ENCODE peak calls at places on chromosome 1, in eight cellular contexts. One of them, this sample, is unnamed.
A peak's percentile ranks its signal among the peaks of the same experiment; 100 is the strongest.

GRCh38 chr1:7435276-7436055 is 335.6 kb upstream of the VAMP3 start:
- DNase-seq in CD8-positive, alpha-beta T cell: no peak
- DNase-seq in HTR-8/SVneo: no peak
- DNase-seq in cardiac muscle cell: no peak
- DNase-seq in body of pancreas: no peak
- DNase-seq in T1000: no peak
- DNase-seq in A673: no peak
- DNase-seq in activated CD8-positive, alpha-beta memory T cell treated with anti-CD3 and anti-CD28 coated beads for 4 hours: no peak
- DNase-seq in this sample: no peak

GRCh38 chr1:14516974-14517812 is 81.3 kb upstream of the KAZN start:
- DNase-seq in CD8-positive, alpha-beta T cell: no peak
- DNase-seq in HTR-8/SVneo: no peak
- DNase-seq in cardiac muscle cell: peak; percentile 89
- DNase-seq in body of pancreas: no peak
- DNase-seq in T1000: peak; percentile 48
- DNase-seq in A673: peak; percentile 74
- DNase-seq in activated CD8-positive, alpha-beta memory T cell treated with anti-CD3 and anti-CD28 coated beads for 4 hours: no peak
- DNase-seq in this sample: peak; percentile 90

GRCh38 chr1:54220004-54220811 is 20.2 kb downstream of the MRPL37 start:
- DNase-seq in CD8-positive, alpha-beta T cell: no peak
- DNase-seq in HTR-8/SVneo: no peak
- DNase-seq in cardiac muscle cell: peak; percentile 71
- DNase-seq in body of pancreas: peak; percentile 80
- DNase-seq in T1000: peak; percentile 43
- DNase-seq in A673: no peak
- DNase-seq in activated CD8-positive, alpha-beta memory T cell treated with anti-CD3 and anti-CD28 coated beads for 4 hours: no peak
- DNase-seq in this sample: no peak

GRCh38 chr1:155479205-155479604 is 83.4 kb downstream of the ASH1L start:
- DNase-seq in CD8-positive, alpha-beta T cell: no peak
- DNase-seq in HTR-8/SVneo: no peak
- DNase-seq in cardiac muscle cell: peak; percentile 60
- DNase-seq in body of pancreas: no peak
- DNase-seq in T1000: no peak
- DNase-seq in A673: peak; percentile 41
- DNase-seq in activated CD8-positive, alpha-beta memory T cell treated with anti-CD3 and anti-CD28 coated beads for 4 hours: no peak
- DNase-seq in this sample: no peak

GRCh38 chr1:67597336-67597735 is 87.7 kb upstream of the GADD45A start:
- DNase-seq in CD8-positive, alpha-beta T cell: no peak
- DNase-seq in HTR-8/SVneo: no peak
- DNase-seq in cardiac muscle cell: no peak
- DNase-seq in body of pancreas: no peak
- DNase-seq in T1000: no peak
- DNase-seq in A673: no peak
- DNase-seq in activated CD8-positive, alpha-beta memory T cell treated with anti-CD3 and anti-CD28 coated beads for 4 hours: no peak
- DNase-seq in this sample: no peak

GRCh38 chr1:12276225-12276624 is 46.4 kb downstream of the VPS13D start:
- DNase-seq in CD8-positive, alpha-beta T cell: no peak
- DNase-seq in HTR-8/SVneo: no peak
- DNase-seq in cardiac muscle cell: peak; percentile 70
- DNase-seq in body of pancreas: peak; percentile 37
- DNase-seq in T1000: no peak
- DNase-seq in A673: peak; percentile 22
- DNase-seq in activated CD8-positive, alpha-beta memory T cell treated with anti-CD3 and anti-CD28 coated beads for 4 hours: no peak
- DNase-seq in this sample: no peak

GRCh38 chr1:85656948-85657347 is 51.3 kb downstream of the ZNHIT6 start:
- DNase-seq in CD8-positive, alpha-beta T cell: no peak
- DNase-seq in HTR-8/SVneo: no peak
- DNase-seq in cardiac muscle cell: no peak
- DNase-seq in body of pancreas: no peak
- DNase-seq in T1000: no peak
- DNase-seq in A673: no peak
- DNase-seq in activated CD8-positive, alpha-beta memory T cell treated with anti-CD3 and anti-CD28 coated beads for 4 hours: no peak
- DNase-seq in this sample: no peak

GRCh38 chr1:7654725-7655124 is 116.4 kb upstream of the VAMP3 start:
- DNase-seq in CD8-positive, alpha-beta T cell: no peak
- DNase-seq in HTR-8/SVneo: no peak
- DNase-seq in cardiac muscle cell: no peak
- DNase-seq in body of pancreas: no peak
- DNase-seq in T1000: no peak
- DNase-seq in A673: no peak
- DNase-seq in activated CD8-positive, alpha-beta memory T cell treated with anti-CD3 and anti-CD28 coated beads for 4 hours: no peak
- DNase-seq in this sample: no peak

GRCh38 chr1:71656902-71657301 is 576.1 kb upstream of the ZRANB2 start:
- DNase-seq in CD8-positive, alpha-beta T cell: no peak
- DNase-seq in HTR-8/SVneo: no peak
- DNase-seq in cardiac muscle cell: peak; percentile 8
- DNase-seq in body of pancreas: no peak
- DNase-seq in T1000: no peak
- DNase-seq in A673: no peak
- DNase-seq in activated CD8-positive, alpha-beta memory T cell treated with anti-CD3 and anti-CD28 coated beads for 4 hours: no peak
- DNase-seq in this sample: no peak

GRCh38 chr1:187509091-187509490 is 680.3 kb downstream of the PLA2G4A start:
- DNase-seq in CD8-positive, alpha-beta T cell: no peak
- DNase-seq in HTR-8/SVneo: no peak
- DNase-seq in cardiac muscle cell: no peak
- DNase-seq in body of pancreas: no peak
- DNase-seq in T1000: no peak
- DNase-seq in A673: no peak
- DNase-seq in activated CD8-positive, alpha-beta memory T cell treated with anti-CD3 and anti-CD28 coated beads for 4 hours: no peak
- DNase-seq in this sample: no peak

GRCh38 chr1:185373813-185374524 is 56.9 kb upstream of the IVNS1ABP start:
- DNase-seq in CD8-positive, alpha-beta T cell: no peak
- DNase-seq in HTR-8/SVneo: peak; percentile 17
- DNase-seq in cardiac muscle cell: peak; percentile 9
- DNase-seq in body of pancreas: no peak
- DNase-seq in T1000: no peak
- DNase-seq in A673: no peak
- DNase-seq in activated CD8-positive, alpha-beta memory T cell treated with anti-CD3 and anti-CD28 coated beads for 4 hours: no peak
- DNase-seq in this sample: no peak

GRCh38 chr1:29709711-29710169 is 473.4 kb downstream of the PTPRU start:
- DNase-seq in CD8-positive, alpha-beta T cell: no peak
- DNase-seq in HTR-8/SVneo: peak; percentile 49
- DNase-seq in cardiac muscle cell: peak; percentile 69
- DNase-seq in body of pancreas: no peak
- DNase-seq in T1000: peak; percentile 39
- DNase-seq in A673: peak; percentile 74
- DNase-seq in activated CD8-positive, alpha-beta memory T cell treated with anti-CD3 and anti-CD28 coated beads for 4 hours: no peak
- DNase-seq in this sample: peak; percentile 97

GRCh38 chr1:3673381-3674099 is 21.2 kb downstream of the TP73 start:
- DNase-seq in CD8-positive, alpha-beta T cell: no peak
- DNase-seq in HTR-8/SVneo: no peak
- DNase-seq in cardiac muscle cell: no peak
- DNase-seq in body of pancreas: no peak
- DNase-seq in T1000: no peak
- DNase-seq in A673: no peak
- DNase-seq in activated CD8-positive, alpha-beta memory T cell treated with anti-CD3 and anti-CD28 coated beads for 4 hours: no peak
- DNase-seq in this sample: no peak

GRCh38 chr1:205947024-205947423 is 3.8 kb upstream of the SLC26A9 start:
- DNase-seq in CD8-positive, alpha-beta T cell: no peak
- DNase-seq in HTR-8/SVneo: no peak
- DNase-seq in cardiac muscle cell: no peak
- DNase-seq in body of pancreas: peak; percentile 72
- DNase-seq in T1000: no peak
- DNase-seq in A673: no peak
- DNase-seq in activated CD8-positive, alpha-beta memory T cell treated with anti-CD3 and anti-CD28 coated beads for 4 hours: no peak
- DNase-seq in this sample: no peak

GRCh38 chr1:37989381-37989930 is 366 bp downstream of the SF3A3 start:
- DNase-seq in CD8-positive, alpha-beta T cell: peak; percentile 32
- DNase-seq in HTR-8/SVneo: no peak
- DNase-seq in cardiac muscle cell: peak; percentile 38
- DNase-seq in body of pancreas: peak; percentile 45
- DNase-seq in T1000: no peak
- DNase-seq in A673: no peak
- DNase-seq in activated CD8-positive, alpha-beta memory T cell treated with anti-CD3 and anti-CD28 coated beads for 4 hours: no peak
- DNase-seq in this sample: no peak

GRCh38 chr1:151989131-151989868 is 4.4 kb downstream of the S100A10 start:
- DNase-seq in CD8-positive, alpha-beta T cell: peak; percentile 44
- DNase-seq in HTR-8/SVneo: no peak
- DNase-seq in cardiac muscle cell: peak; percentile 84
- DNase-seq in body of pancreas: peak; percentile 17
- DNase-seq in T1000: peak; percentile 57
- DNase-seq in A673: no peak
- DNase-seq in activated CD8-positive, alpha-beta memory T cell treated with anti-CD3 and anti-CD28 coated beads for 4 hours: no peak
- DNase-seq in this sample: no peak

GRCh38 chr1:157105988-157106812 is 6.6 kb upstream of the ETV3L start:
- DNase-seq in CD8-positive, alpha-beta T cell: no peak
- DNase-seq in HTR-8/SVneo: peak; percentile 63
- DNase-seq in cardiac muscle cell: peak; percentile 70
- DNase-seq in body of pancreas: peak; percentile 8
- DNase-seq in T1000: peak; percentile 54
- DNase-seq in A673: no peak
- DNase-seq in activated CD8-positive, alpha-beta memory T cell treated with anti-CD3 and anti-CD28 coated beads for 4 hours: no peak
- DNase-seq in this sample: no peak

This sample was measured in keratinocyte.